ENCODE peak calls at places on chromosomes 1 and 21, in nine cellular contexts. D is prostate gland, G is body of pancreas, F is heart left ventricle, S is Peyer's patch, Y is uterus, X is adrenal gland, K is IMR-90, T is esophagus squamous epithelium. O is an unnamed sample. For H3K4me1, the result is how much of the 10 kb centered on the place peaks cover.

GRCh38 chr1:22141948-22142314 is 966 bp downstream of the WNT4 start:
- DNase-seq in D (no peak), G (no peak), F (no peak), S (no peak), Y (no peak), X (no peak), K (no peak), T (no peak), O (no peak)

GRCh38 chr1:225449261-225449660 is 21.4 kb upstream of the LBR start:
- DNase-seq in D (peak), G (no peak), F (no peak), S (peak), Y (no peak), X (peak), K (no peak), T (no peak), O (peak)

GRCh38 chr1:26584022-26584485 is 54.5 kb downstream of the RPS6KA1 start:
- DNase-seq in D (no peak), G (no peak), F (no peak), S (no peak), Y (no peak), X (no peak), K (no peak), T (no peak), O (no peak)

GRCh38 chr1:221392453-221392852 is 349.4 kb downstream of the DUSP10 start:
- DNase-seq in D (no peak), G (peak), F (no peak), S (no peak), Y (no peak), X (peak), K (peak), T (no peak), O (peak)

GRCh38 chr1:14413809-14414208 is 184.7 kb upstream of the KAZN start:
- DNase-seq in D (no peak), G (no peak), F (no peak), S (no peak), Y (no peak), X (no peak), K (peak), T (no peak), O (no peak)

GRCh38 chr1:22288593-22289241 is 145.8 kb upstream of the WNT4 start:
- DNase-seq in D (no peak), G (no peak), F (no peak), S (no peak), Y (no peak), X (peak), K (no peak), T (no peak), O (no peak)

GRCh38 chr1:63615809-63616420 is 22.7 kb downstream of the PGM1 start:
- DNase-seq in D (peak), G (peak), F (peak), S (no peak), Y (peak), X (peak), K (peak), T (no peak), O (peak)

GRCh38 chr1:231727171-231727570 is 100.6 kb downstream of the DISC1 start:
- DNase-seq in D (no peak), G (no peak), F (no peak), S (no peak), Y (no peak), X (no peak), K (no peak), T (no peak), O (no peak)

GRCh38 chr1:105326883-105327282 is 1577.2 kb downstream of the AMY1C start:
- DNase-seq in D (no peak), G (no peak), F (no peak), S (no peak), Y (no peak), X (no peak), K (no peak), T (no peak), O (no peak)

GRCh38 chr1:173171152-173171551 is 36.0 kb downstream of the TNFSF4 start:
- DNase-seq in D (no peak), G (no peak), F (no peak), S (no peak), Y (no peak), X (no peak), K (no peak), T (no peak), O (no peak)

GRCh38 chr1:39996396-39997004 is 41.6 kb downstream of the MFSD2A start:
- DNase-seq in D (no peak), G (no peak), F (no peak), S (no peak), Y (no peak), X (no peak), K (peak), T (no peak), O (no peak)

GRCh38 chr1:204619721-204620120 is 65.8 kb downstream of the LRRN2 start:
- DNase-seq in D (no peak), G (no peak), F (no peak), S (no peak), Y (no peak), X (no peak), K (no peak), T (no peak), O (peak)

DNA sequence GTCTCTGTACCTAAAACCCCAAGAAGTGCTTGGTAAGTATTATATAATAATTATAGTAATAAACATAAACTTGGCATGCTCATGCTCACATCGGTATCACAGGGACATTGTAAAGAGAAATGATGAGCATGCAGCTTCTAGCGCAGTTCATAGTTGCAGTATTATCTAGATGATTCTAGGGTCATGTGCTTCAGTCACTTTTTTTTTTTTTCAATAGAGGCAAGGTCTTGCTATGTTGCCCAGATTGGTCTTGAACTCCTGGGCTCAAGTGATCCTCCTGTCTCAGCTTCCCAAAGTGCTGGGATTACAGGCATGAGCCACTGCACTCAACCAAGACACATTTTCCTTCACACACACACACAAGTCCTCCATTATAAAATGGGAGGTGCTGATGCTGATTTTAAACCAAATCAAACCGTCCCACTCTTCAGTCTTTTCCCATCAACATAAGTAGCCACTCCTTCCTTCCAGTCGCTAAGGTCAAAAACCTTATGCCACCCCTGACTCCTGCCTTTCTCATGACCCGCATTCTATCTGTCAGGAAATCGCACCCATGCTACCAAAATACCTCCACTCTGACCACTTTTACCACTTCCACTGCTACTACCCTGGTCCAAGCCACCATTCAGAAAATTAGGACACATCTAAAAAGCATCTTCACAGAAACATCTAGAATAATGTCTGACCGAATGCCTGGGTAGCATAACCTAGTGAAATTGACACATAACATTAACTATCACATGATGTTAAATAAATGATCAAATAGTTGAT is 28.2 kb upstream of the IFNGR2 start:
- DNase-seq in D (no peak), G (no peak), F (no peak), S (no peak), Y (no peak), X (no peak), K (no peak), T (no peak), O (no peak)
- TF ChIP-seq CTCF in D (no peak), G (no peak), F (no peak), S (no peak), Y (no peak), X (no peak), K (no peak), T (no peak), O (peak)

DNA sequence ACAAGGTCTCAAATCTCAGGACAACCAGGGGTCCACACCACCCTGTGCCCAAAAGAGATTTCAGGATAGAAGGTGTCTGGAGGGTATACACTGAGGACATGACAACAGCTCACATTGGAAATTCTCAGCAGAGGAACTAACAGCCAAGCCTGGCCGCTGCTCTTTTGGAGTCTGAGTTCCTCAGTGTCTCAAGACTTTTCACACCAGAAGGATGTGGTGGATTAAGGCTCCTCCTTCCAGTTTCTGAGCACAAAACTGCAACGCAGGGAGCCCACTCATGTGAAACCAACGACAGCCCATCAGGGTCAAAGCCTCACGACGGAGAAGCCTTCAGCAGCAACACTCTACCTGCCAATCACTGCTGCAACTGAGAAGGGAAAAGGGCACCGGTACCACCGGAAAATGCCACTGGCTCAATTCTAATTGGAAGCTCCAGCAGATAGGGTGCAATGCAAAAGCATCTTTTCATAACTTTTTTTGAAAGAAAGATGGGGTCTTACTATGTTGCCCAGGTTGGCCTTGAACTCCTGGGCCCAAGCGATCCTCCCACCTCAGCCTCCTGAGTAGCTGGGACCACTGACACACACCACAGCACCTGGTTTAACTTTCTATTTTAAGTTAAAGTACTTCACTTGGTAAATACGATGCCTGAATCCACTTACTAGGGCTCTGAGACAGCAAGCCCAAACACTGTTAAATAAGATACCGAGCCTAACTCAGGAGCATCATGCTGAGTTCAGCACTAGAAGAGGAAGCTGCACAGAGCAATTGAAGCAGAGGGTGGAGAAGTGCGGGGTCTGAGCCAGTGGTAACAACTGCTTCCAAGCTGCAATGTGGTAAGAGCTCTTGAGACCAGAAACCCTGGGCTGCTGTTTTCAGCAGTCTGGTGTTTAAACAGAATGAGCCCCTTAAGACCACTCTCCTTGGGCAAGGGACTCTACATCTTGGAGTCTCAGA is 7.8 kb downstream of the CAPZB start:
- DNase-seq in D (no peak), G (no peak), F (no peak), S (no peak), Y (no peak), X (no peak), K (no peak), T (no peak), O (peak)
- H3K4me1 ChIP-seq in D (under half), G (under half), F (half or more), S (under half), Y (under half), X (under half), K (under half), T (half or more), O (half or more)

DNA sequence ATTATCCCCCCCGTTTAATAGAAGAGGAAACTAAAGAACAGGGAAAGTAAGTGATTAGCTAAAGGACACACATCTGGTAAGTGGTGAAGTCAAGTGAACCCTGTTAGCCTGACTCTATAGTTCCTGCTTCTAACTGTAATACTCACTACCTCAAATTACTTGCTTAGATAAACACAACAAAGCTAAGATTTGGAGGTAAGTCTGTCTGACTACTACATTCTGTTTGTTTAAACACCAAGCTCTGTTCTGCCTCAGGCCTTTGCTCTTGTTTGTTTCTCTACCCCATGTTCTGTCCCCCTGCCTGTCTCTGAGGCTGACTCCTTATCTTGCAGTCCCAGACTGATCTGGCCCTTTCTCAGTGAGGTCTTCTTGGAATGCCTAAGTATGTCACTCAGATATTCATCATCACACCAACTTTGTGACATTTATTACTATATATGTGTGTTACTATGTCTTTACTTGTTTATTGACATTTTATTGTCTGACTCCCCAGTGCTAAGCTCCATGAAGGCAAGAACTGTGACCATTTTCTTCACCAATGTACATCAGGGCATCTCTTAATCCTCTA is 425.4 kb downstream of the LMO4 start:
- DNase-seq in D (no peak), G (no peak), F (no peak), S (no peak), Y (no peak), X (no peak), K (peak), T (no peak), O (no peak)
- TF ChIP-seq POLR2A in D (no peak), G (no peak), F (no peak), S (no peak), Y (no peak), X (no peak), K (no peak), T (no peak), O (no peak)

GRCh38 chr1:184954232-184954995 is 19.9 kb downstream of the NIBAN1 start:
- DNase-seq in D (no peak), G (no peak), F (no peak), S (no peak), Y (no peak), X (no peak), K (no peak), T (no peak), O (no peak)
- TF ChIP-seq CTCF in D (no peak), G (no peak), F (no peak), S (no peak), Y (no peak), X (no peak), K (peak), T (no peak), O (no peak)

GRCh38 chr1:94927405-94928175 is 680 bp upstream of the CNN3 start:
- DNase-seq in D (peak), G (peak), F (no peak), S (peak), Y (no peak), X (no peak), K (peak), T (no peak), O (peak)

GRCh38 chr1:94929351-94929814 is 2.5 kb upstream of the CNN3 start:
- DNase-seq in D (no peak), G (peak), F (no peak), S (peak), Y (no peak), X (no peak), K (no peak), T (no peak), O (peak)

GRCh38 chr1:94929816-94930215 is 2.9 kb upstream of the CNN3 start:
- DNase-seq in D (no peak), G (no peak), F (no peak), S (no peak), Y (no peak), X (no peak), K (no peak), T (no peak), O (no peak)

GRCh38 chr1:94926915-94927404 is at the start of gene CNN3:
- DNase-seq in D (peak), G (peak), F (peak), S (peak), Y (peak), X (peak), K (peak), T (no peak), O (peak)

GRCh38 chr1:94928293-94928939 is 1.5 kb upstream of the CNN3 start:
- DNase-seq in D (no peak), G (no peak), F (no peak), S (no peak), Y (no peak), X (no peak), K (no peak), T (no peak), O (no peak)
- H3K4me1 ChIP-seq in D (under half), G (under half), F (under half), S (under half), Y (under half), X (under half), K (under half), T (under half), O (under half)

GRCh38 chr1:43834280-43835140 is 99.1 kb upstream of the ARTN start:
- DNase-seq in D (no peak), G (no peak), F (no peak), S (no peak), Y (no peak), X (no peak), K (no peak), T (no peak), O (no peak)
- TF ChIP-seq POLR2A in D (no peak), G (no peak), F (no peak), S (no peak), Y (no peak), X (no peak), K (no peak), T (no peak), O (no peak)

GRCh38 chr1:229884765-229885164 is 182.3 kb upstream of the GALNT2 start:
- DNase-seq in D (no peak), G (peak), F (no peak), S (no peak), Y (no peak), X (no peak), K (no peak), T (no peak), O (no peak)
- TF ChIP-seq CTCF in D (no peak), G (no peak), F (no peak), S (no peak), Y (no peak), X (no peak), K (no peak), T (no peak), O (no peak)

GRCh38 chr1:234916840-234917239 is 211.8 kb downstream of the TOMM20 start:
- DNase-seq in D (no peak), G (peak), F (no peak), S (peak), Y (no peak), X (peak), K (no peak), T (no peak), O (no peak)
- H3K4me1 ChIP-seq in D (under half), G (half or more), F (half or more), S (under half), Y (under half), X (under half), K (under half), T (under half), O (under half)